ENCODE peak calls at places on chromosome X, in eight cellular contexts. N is neural progenitor cell, C is MM.1S, V is GM23338, W is SK-N-SH, I is OCI-LY7, F is PC-3, M is hepatocyte. Y is an unnamed sample.

GRCh38 chrX:50747471-50747900 is 66.5 kb downstream of the SHROOM4 start:
- DNase-seq in C (no peak), W (peak; percentile 10), I (peak; percentile 4), M (peak; percentile 16), N (peak; percentile 31), V (peak; percentile 49), F (peak; percentile 28), Y (no peak)

GRCh38 chrX:149499766-149500165 is 5.3 kb downstream of the IDS start:
- DNase-seq in F (no peak), I (no peak), M (no peak), W (no peak), V (no peak), N (no peak), C (no peak), Y (no peak)

GRCh38 chrX:16786791-16787735 is 797 bp downstream of the TXLNG start:
- DNase-seq in N (peak; percentile 73), I (peak; percentile 40), M (peak; percentile 58), F (peak; percentile 35), C (peak; percentile 33), V (peak; percentile 33), W (peak; percentile 68), Y (no peak)

GRCh38 chrX:31126205-31126604 is 54.4 kb upstream of the FTHL17 start:
- DNase-seq in N (no peak), M (no peak), F (no peak), V (peak; percentile 1), C (no peak), I (no peak), W (no peak), Y (no peak)

GRCh38 chrX:66684196-66684595 is 45.3 kb upstream of the EDA2R start:
- DNase-seq in V (no peak), F (no peak), I (no peak), N (no peak), M (no peak), C (no peak), W (no peak), Y (no peak)

GRCh38 chrX:22818061-22818460 is 181.7 kb upstream of the DDX53 start:
- DNase-seq in W (no peak), M (no peak), N (no peak), F (no peak), C (no peak), I (no peak), V (no peak), Y (no peak)

GRCh38 chrX:131792789-131793462 is 230.2 kb upstream of the STK26 start:
- DNase-seq in V (no peak), N (no peak), M (no peak), I (peak; percentile 14), C (peak; percentile 89), F (peak; percentile 43), W (peak; percentile 68), Y (no peak)

GRCh38 chrX:29066516-29066915 is 479.3 kb downstream of the IL1RAPL1 start:
- DNase-seq in M (no peak), W (no peak), C (no peak), F (no peak), N (no peak), I (no peak), V (no peak), Y (no peak)

GRCh38 chrX:40261955-40262596 is 164.3 kb upstream of the BCOR start:
- DNase-seq in C (no peak), F (no peak), W (no peak), M (peak; percentile 72), V (no peak), I (no peak), N (no peak), Y (no peak)

GRCh38 chrX:134898450-134898849 is 92.3 kb upstream of the SMIM10 start:
- DNase-seq in N (no peak), M (no peak), V (no peak), F (peak; percentile 3), C (no peak), W (no peak), I (no peak), Y (no peak)

GRCh38 chrX:149760965-149761364 is 12.9 kb upstream of the HSFX1 start:
- DNase-seq in V (no peak), M (no peak), N (no peak), C (no peak), W (no peak), F (no peak), I (no peak), Y (no peak)

GRCh38 chrX:46573896-46574336 is 351 bp downstream of the CHST7 start:
- DNase-seq in V (peak; percentile 77), W (peak; percentile 58), F (peak; percentile 75), N (peak; percentile 72), C (peak; percentile 64), M (peak; percentile 57), I (peak; percentile 86), Y (no peak)

GRCh38 chrX:115392871-115393270 is 103.4 kb downstream of the LUZP4 start:
- DNase-seq in M (no peak), V (no peak), I (no peak), N (no peak), F (no peak), C (peak; percentile 11), W (no peak), Y (no peak)

GRCh38 chrX:38138157-38138556 is 82.5 kb downstream of the SRPX start:
- DNase-seq in M (no peak), N (no peak), V (no peak), I (no peak), F (no peak), C (no peak), W (no peak), Y (no peak)

GRCh38 chrX:73965833-73966232 is 338.1 kb upstream of the ZCCHC13 start:
- DNase-seq in W (no peak), M (no peak), I (no peak), C (no peak), N (peak; percentile 31), V (peak; percentile 63), F (no peak), Y (no peak)

GRCh38 chrX:13685126-13685763 is 3.7 kb upstream of the RAB9A start:
- DNase-seq in V (no peak), N (no peak), C (no peak), W (no peak), I (no peak), M (no peak), F (peak; percentile 52), Y (no peak)

GRCh38 chrX:136589966-136590365 is 58.0 kb downstream of the VGLL1 start:
- DNase-seq in W (no peak), N (no peak), I (no peak), M (no peak), C (no peak), F (peak; percentile 81), V (no peak), Y (no peak)

GRCh38 chrX:72295745-72296144 is 10.0 kb downstream of the CITED1 start:
- DNase-seq in W (no peak), M (no peak), V (no peak), N (no peak), I (no peak), C (no peak), F (no peak), Y (no peak)

GRCh38 chrX:72301781-72302180 is 3.9 kb downstream of the CITED1 start:
- DNase-seq in F (no peak), W (no peak), M (no peak), I (no peak), V (no peak), N (no peak), C (no peak), Y (no peak)

GRCh38 chrX:72296991-72297390 is 8.7 kb downstream of the CITED1 start:
- DNase-seq in W (no peak), M (no peak), N (no peak), V (no peak), C (no peak), F (no peak), I (no peak), Y (no peak)

GRCh38 chrX:72299891-72300630 is 5.7 kb downstream of the CITED1 start:
- DNase-seq in C (no peak), M (no peak), W (no peak), V (no peak), F (no peak), I (no peak), N (no peak), Y (no peak)

GRCh38 chrX:72297953-72298730 is 7.6 kb downstream of the CITED1 start:
- DNase-seq in W (peak; percentile 40), M (no peak), N (peak; percentile 41), I (peak; percentile 24), V (peak; percentile 71), F (peak; percentile 29), C (peak; percentile 17), Y (no peak)
- TF ChIP-seq EZH2phosphoT487 in W (no peak), M (no peak), N (no peak), I (no peak), V (no peak), F (no peak), C (no peak), Y (no peak)

DNA sequence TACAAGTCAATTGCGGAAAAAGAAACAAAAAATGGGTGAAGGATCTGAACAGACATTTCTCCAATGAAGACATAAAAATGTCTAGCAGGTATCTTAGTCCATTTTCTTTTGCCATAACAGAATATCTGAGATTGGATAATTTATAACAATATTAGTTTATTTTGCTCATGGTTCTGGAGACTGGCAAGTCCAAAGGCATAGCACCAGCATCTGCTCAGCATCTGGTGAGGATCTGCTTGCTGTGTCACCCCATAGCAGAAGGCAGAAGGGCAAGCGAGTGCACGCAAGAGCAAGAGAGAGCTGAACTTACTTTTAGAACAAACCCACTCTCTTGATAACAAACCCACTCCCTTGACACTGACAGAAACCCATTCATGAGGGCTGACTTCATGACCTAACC is 29.7 kb downstream of the GAB3 start:
- DNase-seq in M (no peak), F (no peak), N (no peak), I (no peak), C (no peak), W (no peak), V (no peak), Y (no peak)
- TF ChIP-seq EZH2phosphoT487 in M (no peak), F (no peak), N (no peak), I (no peak), C (no peak), W (no peak), V (no peak), Y (no peak)

GRCh38 chrX:101397779-101398178 is 7.0 kb downstream of the RPL36A start:
- DNase-seq in C (no peak), F (no peak), V (peak; percentile 21), N (no peak), M (peak; percentile 24), W (no peak), I (no peak), Y (no peak)
- TF ChIP-seq EZH2phosphoT487 in C (no peak), F (no peak), V (no peak), N (no peak), M (no peak), W (no peak), I (no peak), Y (no peak)

GRCh38 chrX:53262918-53263394 is 18.4 kb downstream of the IQSEC2 start:
- DNase-seq in I (no peak), V (no peak), N (no peak), W (no peak), F (peak; percentile 87), M (no peak), C (no peak), Y (peak; percentile 34)

GRCh38 chrX:53260836-53261235 is 20.5 kb downstream of the IQSEC2 start:
- DNase-seq in I (no peak), V (no peak), C (no peak), F (no peak), M (no peak), W (no peak), N (no peak), Y (no peak)

GRCh38 chrX:53263597-53264094 is 17.7 kb downstream of the IQSEC2 start:
- DNase-seq in I (no peak), N (no peak), F (peak; percentile 92), M (no peak), W (no peak), C (no peak), V (no peak), Y (peak; percentile 59)

GRCh38 chrX:53261573-53261972 is 19.8 kb downstream of the IQSEC2 start:
- DNase-seq in V (no peak), W (no peak), N (no peak), C (no peak), F (no peak), M (no peak), I (peak; percentile 6), Y (no peak)

GRCh38 chrX:53262189-53262917 is 19.0 kb downstream of the IQSEC2 start:
- DNase-seq in M (no peak), C (no peak), W (no peak), N (no peak), V (no peak), I (no peak), F (peak; percentile 6), Y (no peak)
- TF ChIP-seq EZH2phosphoT487 in M (no peak), C (no peak), W (no peak), N (no peak), V (no peak), I (no peak), F (no peak), Y (no peak)

Y was measured in HCT116.